ENCODE peak calls at places on chromosomes 4 and X, in eight cellular contexts. E, T, Z, O, I, M, S and W are unnamed samples.

GRCh38 chr4:108360857-108361820 is 192.4 kb upstream of the LEF1 start:
- DNase-seq in I (peak), M (no peak), S (no peak), E (no peak), O (peak), Z (no peak), T (no peak), W (peak)

GRCh38 chr4:148962539-148963290 is 520.5 kb upstream of the NR3C2 start:
- DNase-seq in O (peak), T (no peak), Z (no peak), M (no peak), I (no peak), S (no peak), E (no peak), W (no peak)

GRCh38 chrX:133448512-133449076 is 33.3 kb upstream of the GPC4 start:
- DNase-seq in M (no peak), E (no peak), O (no peak), Z (no peak), S (no peak), T (no peak), I (no peak), W (no peak)

GRCh38 chr4:139785356-139785755 is 119.7 kb downstream of the MGST2 start:
- DNase-seq in M (no peak), E (no peak), T (no peak), Z (no peak), S (no peak), O (no peak), I (no peak), W (no peak)

GRCh38 chrX:7480721-7481120 is 332.8 kb upstream of the PUDP start:
- DNase-seq in M (no peak), I (no peak), O (no peak), T (no peak), Z (no peak), S (no peak), E (no peak), W (no peak)

GRCh38 chrX:46865281-46865680 is 28.4 kb downstream of the RP2 start:
- DNase-seq in O (peak), T (no peak), I (no peak), Z (no peak), M (no peak), E (no peak), S (no peak), W (peak)

GRCh38 chr4:141642068-141642467 is 5.7 kb downstream of the IL15 start:
- DNase-seq in S (no peak), E (no peak), Z (no peak), O (no peak), M (no peak), I (no peak), T (no peak), W (no peak)

GRCh38 chrX:3360881-3361280 is 14.4 kb upstream of the MXRA5 start:
- DNase-seq in O (no peak), S (no peak), I (no peak), M (no peak), E (no peak), T (no peak), Z (no peak), W (no peak)

GRCh38 chr4:173538903-173539445 is 8.9 kb upstream of the HAND2 start:
- DNase-seq in O (no peak), S (no peak), T (no peak), E (no peak), M (no peak), I (no peak), Z (no peak), W (no peak)

GRCh38 chr4:7697821-7698220 is 241.8 kb downstream of the AFAP1 start:
- DNase-seq in E (no peak), Z (no peak), T (no peak), S (no peak), I (no peak), O (no peak), M (no peak), W (no peak)

GRCh38 chr4:6909113-6909969 is at the start of gene TBC1D14:
- DNase-seq in M (peak), S (peak), T (peak), Z (peak), E (peak), I (peak), O (peak), W (peak)

GRCh38 chrX:650274-650673 is 19.7 kb downstream of the SHOX start:
- DNase-seq in Z (no peak), S (no peak), T (no peak), E (no peak), O (no peak), M (no peak), I (no peak), W (no peak)

GRCh38 chr4:183328832-183329231 is 6.6 kb upstream of the CLDN24 start:
- DNase-seq in S (no peak), Z (no peak), M (no peak), E (no peak), T (no peak), O (no peak), I (no peak), W (no peak)

GRCh38 chrX:39773923-39774803 is 323.6 kb downstream of the BCOR start:
- DNase-seq in M (no peak), E (no peak), I (no peak), T (no peak), Z (peak), O (peak), S (no peak), W (no peak)

GRCh38 chr4:79603681-79604080 is 195.7 kb upstream of the GK2 start:
- DNase-seq in S (no peak), I (no peak), T (no peak), Z (peak), E (no peak), M (no peak), O (no peak), W (no peak)

GRCh38 chr4:7985891-7986441 is 46.3 kb upstream of the AFAP1 start:
- DNase-seq in S (no peak), M (no peak), E (no peak), O (no peak), T (no peak), I (no peak), Z (no peak), W (peak)

GRCh38 chrX:150234126-150234525 is 129.0 kb upstream of the MAMLD1 start:
- DNase-seq in I (no peak), M (no peak), T (no peak), S (no peak), O (peak), Z (no peak), E (no peak), W (no peak)

GRCh38 chr4:44623687-44624086 is 27.7 kb downstream of the YIPF7 start:
- DNase-seq in I (no peak), O (no peak), S (no peak), E (no peak), Z (no peak), M (no peak), T (no peak), W (no peak)

GRCh38 chrX:110026099-110026844 is 23.4 kb downstream of the TMEM164 start:
- DNase-seq in M (peak), T (no peak), I (no peak), E (peak), O (peak), Z (no peak), S (no peak), W (peak)

GRCh38 chr4:91830681-91831395 is 472.9 kb upstream of the GRID2 start:
- DNase-seq in M (no peak), O (no peak), E (no peak), I (no peak), T (no peak), S (no peak), Z (no peak), W (no peak)

GRCh38 chrX:11532291-11533075 is 133.2 kb downstream of the ARHGAP6 start:
- DNase-seq in M (no peak), S (no peak), E (no peak), I (peak), Z (no peak), O (peak), T (no peak), W (no peak)

GRCh38 chr4:78922207-78922606 is 17.0 kb downstream of the PAQR3 start:
- DNase-seq in Z (no peak), O (no peak), M (no peak), I (no peak), E (no peak), S (no peak), T (no peak), W (no peak)

GRCh38 chrX:129496625-129497024 is 26.7 kb downstream of the SMARCA1 start:
- DNase-seq in I (no peak), E (no peak), T (no peak), Z (no peak), M (no peak), S (no peak), O (no peak), W (no peak)

GRCh38 chrX:19739683-19740082 is 147.7 kb downstream of the SH3KBP1 start:
- DNase-seq in M (peak), O (peak), E (no peak), Z (peak), S (peak), I (peak), T (peak), W (peak)

GRCh38 chrX:104165894-104166734 is at the start of gene FAM199X:
- DNase-seq in T (peak), S (peak), E (peak), Z (peak), I (peak), O (peak), M (peak), W (peak)

GRCh38 chr4:37188100-37188499 is 56.4 kb upstream of the NWD2 start:
- DNase-seq in O (no peak), T (no peak), S (peak), M (no peak), E (no peak), I (peak), Z (peak), W (no peak)

GRCh38 chr4:154004028-154004427 is 215.1 kb upstream of the SFRP2 start:
- DNase-seq in O (no peak), E (no peak), M (no peak), T (no peak), I (no peak), Z (no peak), S (no peak), W (no peak)